ENCODE peak calls at places on chromosomes 4 and X, in nine cellular contexts. T is CD4-positive, alpha-beta T cell; S is CD8-positive, alpha-beta memory T cell; X is SJSA1; U is psoas muscle; N is transverse colon; I is GM23338; H is colonic mucosa; F is left ventricle myocardium inferior. Y is an unnamed sample.

GRCh38 chr4:164440196-164440595 is 313.7 kb upstream of the SMIM31 start:
- DNase-seq in H (no peak), F (no peak), S (no peak), I (no peak), X (peak), U (no peak), T (no peak), N (no peak), Y (peak)

GRCh38 chr4:6367313-6367945 is 97.8 kb downstream of the WFS1 start:
- DNase-seq in N (no peak), T (no peak), F (no peak), U (no peak), I (peak), X (no peak), H (no peak), S (no peak), Y (no peak)

GRCh38 chrX:40784516-40785151 is 49.3 kb upstream of the MED14 start:
- DNase-seq in H (no peak), X (no peak), I (no peak), U (no peak), F (no peak), T (no peak), N (no peak), S (no peak), Y (peak)

GRCh38 chr4:184824776-184825393 is 883 bp downstream of the ACSL1 start:
- DNase-seq in U (no peak), N (no peak), T (no peak), X (peak), S (no peak), F (no peak), I (no peak), H (no peak), Y (no peak)

GRCh38 chr4:37889849-37890500 is 909 bp upstream of the TBC1D1 start:
- DNase-seq in N (peak), X (no peak), F (peak), I (peak), U (peak), H (no peak), T (no peak), S (no peak), Y (no peak)

GRCh38 chr4:56261027-56261426 is 126.3 kb downstream of the AASDH start:
- DNase-seq in N (no peak), F (no peak), X (no peak), H (no peak), I (no peak), T (no peak), S (peak), U (no peak), Y (no peak)

GRCh38 chr4:150381671-150382427 is 200.1 kb upstream of the MAB21L2 start:
- DNase-seq in H (no peak), N (no peak), U (no peak), F (no peak), S (no peak), I (peak), T (no peak), X (no peak), Y (no peak)

GRCh38 chr4:90546114-90546513 is 418.9 kb downstream of the CCSER1 start:
- DNase-seq in I (no peak), H (no peak), X (no peak), N (no peak), F (no peak), U (no peak), S (no peak), T (no peak), Y (peak)

GRCh38 chr4:113603926-113604325 is 157.6 kb downstream of the CAMK2D start:
- DNase-seq in T (no peak), F (no peak), X (no peak), I (no peak), U (no peak), H (no peak), S (no peak), N (no peak), Y (no peak)

GRCh38 chr4:7040760-7041159 is 2.4 kb upstream of the TADA2B start:
- DNase-seq in U (no peak), I (no peak), N (no peak), S (no peak), F (no peak), X (no peak), H (no peak), T (no peak), Y (no peak)

GRCh38 chr4:15684498-15684897 is 2.9 kb downstream of the FAM200B start:
- DNase-seq in I (peak), X (no peak), N (no peak), S (no peak), U (no peak), F (no peak), H (no peak), T (no peak), Y (no peak)

GRCh38 chr4:139416073-139416673 is 37.7 kb upstream of the RAB33B start:
- DNase-seq in T (no peak), I (peak), S (peak), U (no peak), X (no peak), F (no peak), N (no peak), H (no peak), Y (peak)

GRCh38 chr4:5797866-5798265 is 86.9 kb downstream of the EVC start:
- DNase-seq in H (no peak), T (no peak), X (no peak), U (no peak), F (no peak), S (no peak), N (no peak), I (no peak), Y (no peak)

GRCh38 chrX:103791826-103792458 is 15.3 kb downstream of the PLP1 start:
- DNase-seq in H (no peak), U (no peak), I (no peak), S (no peak), X (no peak), T (no peak), N (no peak), F (no peak), Y (no peak)

GRCh38 chrX:41734530-41734929 is 10.5 kb downstream of the GPR82 start:
- DNase-seq in N (no peak), I (peak), F (no peak), T (no peak), U (no peak), H (no peak), S (no peak), X (no peak), Y (peak)

GRCh38 chr4:127261476-127261875 is 371.3 kb upstream of the INTU start:
- DNase-seq in X (no peak), T (no peak), N (no peak), I (no peak), S (no peak), F (no peak), U (no peak), H (no peak), Y (no peak)

GRCh38 chr4:20788266-20788665 is 88.0 kb downstream of the PACRGL start:
- DNase-seq in H (no peak), N (no peak), S (no peak), F (no peak), X (no peak), I (no peak), U (no peak), T (no peak), Y (no peak)

GRCh38 chr4:110518889-110519490 is 43.0 kb downstream of the ENPEP start:
- DNase-seq in N (peak), X (no peak), U (no peak), S (peak), T (no peak), F (no peak), I (peak), H (peak), Y (no peak)

GRCh38 chr4:3859571-3859970 is 93.4 kb downstream of the ADRA2C start:
- DNase-seq in N (no peak), S (no peak), U (peak), H (no peak), X (no peak), T (no peak), F (no peak), I (no peak), Y (no peak)

GRCh38 chr4:76987153-76987562 is 37.6 kb downstream of the SEPTIN11 start:
- DNase-seq in N (no peak), I (peak), T (no peak), S (no peak), F (peak), H (no peak), X (peak), U (no peak), Y (no peak)

GRCh38 chrX:7083021-7083420 is 64.5 kb upstream of the STS start:
- DNase-seq in X (no peak), I (no peak), N (no peak), S (no peak), H (no peak), F (no peak), U (no peak), T (no peak), Y (no peak)

GRCh38 chr4:128221556-128221955 is 66.1 kb downstream of the PGRMC2 start:
- DNase-seq in U (no peak), X (no peak), N (no peak), S (no peak), I (no peak), F (no peak), H (no peak), T (no peak), Y (no peak)

GRCh38 chr4:76199664-76200211 is 13.9 kb downstream of the SCARB2 start:
- DNase-seq in S (no peak), F (peak), N (peak), T (no peak), H (peak), I (peak), U (no peak), X (no peak), Y (no peak)

GRCh38 chrX:12721042-12721441 is 70.2 kb upstream of the PRPS2 start:
- DNase-seq in H (no peak), I (no peak), U (no peak), S (no peak), F (no peak), X (no peak), N (no peak), T (no peak), Y (no peak)

GRCh38 chr4:64538219-64538618 is 129.0 kb upstream of the TECRL start:
- DNase-seq in T (no peak), I (peak), X (no peak), S (no peak), F (no peak), N (no peak), H (no peak), U (no peak), Y (no peak)

GRCh38 chrX:104987063-104987462 is 233.4 kb downstream of the TEX13A start:
- DNase-seq in X (no peak), N (no peak), I (no peak), U (no peak), S (no peak), F (no peak), T (no peak), H (no peak), Y (peak)

GRCh38 chrX:2701600-2701999 is 10.5 kb downstream of the CD99 start:
- DNase-seq in T (no peak), H (no peak), I (no peak), N (no peak), U (peak), F (peak), S (no peak), X (no peak), Y (no peak)

GRCh38 chr4:83646538-83646937 is 110.6 kb downstream of the GPAT3 start:
- DNase-seq in S (no peak), H (no peak), U (no peak), T (no peak), I (no peak), X (no peak), F (no peak), N (no peak), Y (no peak)

GRCh38 chrX:103446665-103447302 is 70.4 kb downstream of the BEX3 start:
- DNase-seq in F (no peak), S (no peak), I (peak), U (no peak), X (no peak), N (no peak), H (no peak), T (no peak), Y (peak)

GRCh38 chrX:115462406-115462805 is 98.6 kb upstream of the PLS3 start:
- DNase-seq in U (no peak), S (no peak), I (no peak), H (no peak), F (no peak), N (no peak), X (no peak), T (no peak), Y (no peak)

GRCh38 chr4:55176497-55176896 is 51.1 kb upstream of the KDR start:
- DNase-seq in I (no peak), U (no peak), N (no peak), F (no peak), T (no peak), H (no peak), X (no peak), S (no peak), Y (no peak)
- H3K27ac ChIP-seq in I (peak), U (no peak), N (no peak), F (peak), T (no peak), H (no peak), X (peak), S (no peak), Y (no peak)

GRCh38 chrX:106611323-106611681 is 476 bp upstream of the RADX start:
- DNase-seq in H (no peak), I (no peak), F (no peak), N (no peak), U (no peak), T (no peak), X (no peak), S (no peak), Y (no peak)

GRCh38 chrX:106606583-106606982 is 5.2 kb upstream of the RADX start:
- DNase-seq in F (no peak), T (no peak), S (no peak), I (no peak), X (no peak), U (no peak), N (no peak), H (no peak), Y (no peak)

GRCh38 chrX:106612403-106612789 is 618 bp downstream of the RADX start:
- DNase-seq in X (no peak), T (no peak), U (no peak), H (no peak), N (no peak), S (no peak), I (peak), F (no peak), Y (peak)

GRCh38 chrX:106611682-106612402 is at the start of gene RADX:
- DNase-seq in F (peak), N (peak), H (peak), X (peak), T (peak), U (peak), I (peak), S (peak), Y (peak)

DNA sequence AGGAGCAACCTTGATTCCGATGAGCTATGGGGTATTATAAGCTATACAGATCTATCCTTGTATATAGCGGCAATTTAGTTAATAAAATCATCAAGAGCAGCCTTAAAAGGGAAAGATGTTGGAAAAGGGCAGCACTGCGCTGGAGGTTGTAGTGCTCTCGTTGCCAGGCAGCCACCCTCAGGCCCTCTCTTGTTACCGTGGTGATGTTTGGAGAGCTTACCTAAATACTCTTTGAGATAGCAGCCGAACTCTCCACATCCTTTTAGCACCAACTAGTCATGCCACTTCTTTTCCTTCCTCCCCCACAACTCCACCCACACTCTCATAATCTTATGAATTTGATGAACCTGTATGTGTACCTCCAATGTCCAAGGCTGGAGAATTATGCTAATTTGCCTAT is 3.8 kb upstream of the RADX start:
- DNase-seq in T (peak), I (peak), F (no peak), U (no peak), S (peak), N (no peak), H (no peak), X (no peak), Y (no peak)
- H3K27ac ChIP-seq in T (no peak), I (no peak), F (no peak), U (no peak), S (no peak), N (no peak), H (no peak), X (no peak), Y (no peak)

GRCh38 chrX:139201924-139202323 is 328.6 kb upstream of the F9 start:
- DNase-seq in F (no peak), U (no peak), T (no peak), H (no peak), N (no peak), S (no peak), I (no peak), X (no peak), Y (no peak)

GRCh38 chrX:139204903-139205667 is 325.5 kb upstream of the F9 start:
- DNase-seq in X (peak), U (peak), F (peak), I (peak), S (no peak), H (peak), T (no peak), N (peak), Y (peak)

GRCh38 chrX:139202742-139203410 is 327.7 kb upstream of the F9 start:
- DNase-seq in H (no peak), U (peak), S (no peak), F (peak), T (no peak), I (peak), N (no peak), X (no peak), Y (no peak)

GRCh38 chrX:139204576-139204902 is 326.0 kb upstream of the F9 start:
- DNase-seq in S (no peak), I (no peak), U (no peak), T (no peak), F (no peak), N (no peak), H (no peak), X (peak), Y (no peak)

GRCh38 chrX:139203681-139204575 is 326.6 kb upstream of the F9 start:
- DNase-seq in U (peak), T (no peak), X (no peak), S (no peak), F (no peak), I (peak), H (no peak), N (no peak), Y (no peak)
- H3K27ac ChIP-seq in U (peak), T (no peak), X (peak), S (no peak), F (no peak), I (no peak), H (no peak), N (peak), Y (no peak)

GRCh38 chr4:53598901-53599300 is 7.6 kb upstream of the LNX1 start:
- DNase-seq in T (no peak), N (no peak), S (no peak), H (peak), F (no peak), U (no peak), I (no peak), X (no peak), Y (no peak)
- H3K27ac ChIP-seq in T (no peak), N (no peak), S (no peak), H (no peak), F (no peak), U (no peak), I (no peak), X (no peak), Y (no peak)

DNA sequence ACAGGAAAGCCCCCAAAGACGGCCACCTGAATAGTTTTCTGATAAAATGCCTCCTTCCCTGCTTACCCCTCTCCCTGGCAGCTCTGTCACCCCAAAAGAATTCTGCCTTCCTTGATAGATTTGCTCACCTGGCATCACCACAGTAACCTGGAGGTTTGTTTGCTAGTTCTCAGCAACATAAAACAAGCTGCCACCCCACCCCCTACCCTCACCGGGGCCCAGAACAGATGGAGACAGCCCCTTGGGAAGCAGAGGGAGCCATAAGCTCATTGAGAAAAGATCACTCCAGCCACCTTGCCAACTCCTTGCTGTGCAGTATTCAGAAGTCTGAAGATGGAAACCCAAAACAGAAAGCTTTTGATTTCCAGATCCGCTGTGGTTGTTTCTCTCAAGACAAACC is 108.6 kb downstream of the DHX15 start:
- DNase-seq in U (no peak), N (no peak), T (no peak), H (no peak), I (peak), S (no peak), X (no peak), F (no peak), Y (no peak)
- H3K27ac ChIP-seq in U (no peak), N (no peak), T (no peak), H (no peak), I (no peak), S (no peak), X (no peak), F (no peak), Y (no peak)

GRCh38 chr4:48110452-48110978 is 23.5 kb downstream of the TXK start:
- DNase-seq in F (no peak), X (peak), H (no peak), I (no peak), S (no peak), U (no peak), N (no peak), T (no peak), Y (no peak)

GRCh38 chr4:48108309-48109073 is 25.6 kb downstream of the TXK start:
- DNase-seq in H (no peak), T (no peak), X (no peak), F (no peak), I (no peak), N (no peak), S (no peak), U (no peak), Y (no peak)

GRCh38 chr4:48112017-48112667 is 21.9 kb downstream of the TXK start:
- DNase-seq in F (no peak), N (no peak), S (no peak), I (peak), H (no peak), T (no peak), U (no peak), X (peak), Y (peak)

GRCh38 chr4:48105230-48105629 is 28.8 kb downstream of the TXK start:
- DNase-seq in H (no peak), I (no peak), X (no peak), T (no peak), S (no peak), F (no peak), N (no peak), U (no peak), Y (no peak)

DNA sequence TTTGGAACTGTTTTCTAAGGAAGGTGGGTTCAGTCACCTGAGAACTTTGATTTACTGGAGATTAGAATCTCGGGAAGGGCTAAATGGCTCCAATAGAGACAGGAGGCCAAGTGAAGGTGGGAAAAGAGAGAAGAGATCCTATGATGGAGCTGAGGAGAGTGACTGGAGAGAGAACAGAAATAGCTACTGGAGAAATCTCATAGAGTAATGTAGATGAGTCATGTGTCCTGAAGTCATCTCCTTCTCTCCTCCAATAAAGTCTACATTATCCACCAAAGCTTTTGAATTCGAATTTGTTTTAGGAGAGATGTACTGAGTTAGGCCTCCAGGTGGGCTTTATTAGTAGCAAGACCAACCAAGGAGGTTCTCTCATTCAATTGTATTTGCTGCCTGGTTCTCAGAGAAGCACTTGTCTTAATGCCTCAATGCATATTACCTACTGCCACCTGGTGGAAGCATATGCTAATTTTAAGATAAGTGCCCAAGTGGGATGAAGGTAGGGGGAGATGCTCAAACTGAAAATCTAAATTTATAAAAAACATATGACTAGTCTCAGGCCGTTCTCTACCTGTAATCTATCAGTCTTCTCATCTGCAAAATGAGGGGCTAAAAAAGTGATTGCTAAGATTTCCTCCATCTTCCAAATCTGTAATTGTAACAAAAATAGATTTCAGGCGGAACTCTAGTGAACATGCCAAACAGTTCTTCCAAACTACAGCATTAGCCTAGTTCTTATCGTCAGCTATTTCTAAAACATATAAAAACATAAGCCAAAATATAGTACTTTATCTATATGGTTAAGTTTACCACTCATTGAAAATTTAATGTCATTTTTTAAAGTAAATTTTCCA is 24.4 kb downstream of the TXK start:
- DNase-seq in H (peak), U (no peak), F (no peak), S (peak), X (peak), I (peak), T (no peak), N (no peak), Y (peak)
- H3K27ac ChIP-seq in H (no peak), U (no peak), F (no peak), S (no peak), X (peak), I (no peak), T (no peak), N (no peak), Y (no peak)

Y was measured in RWPE1.